ENCODE peak calls at places on chromosomes 3 and 15, in seven cellular contexts. E is psoas muscle, Y is cardiac muscle cell, L is GM12865, D is heart left ventricle, U is transverse colon, J is glutamatergic neuron. R is an unnamed sample.

GRCh38 chr3:38346584-38347410 is at the start of gene XYLB:
- DNase-seq in E (peak), Y (peak), L (peak), D (peak), U (peak), J (peak), R (peak)

GRCh38 chr3:119893769-119894168 is 111.9 kb downstream of the NR1I2 start:
- DNase-seq in E (no peak), Y (no peak), L (no peak), D (no peak), U (no peak), J (no peak), R (no peak)

GRCh38 chr15:75436861-75437260 is 14.6 kb downstream of the SIN3A start:
- DNase-seq in E (no peak), Y (no peak), L (no peak), D (no peak), U (no peak), J (no peak), R (no peak)

GRCh38 chr15:62365795-62366442 is 200.8 kb upstream of the C2CD4B start:
- DNase-seq in E (no peak), Y (no peak), L (no peak), D (no peak), U (peak), J (no peak), R (no peak)

GRCh38 chr3:140152851-140153640 is 218.1 kb downstream of the CLSTN2 start:
- DNase-seq in E (no peak), Y (no peak), L (peak), D (peak), U (no peak), J (no peak), R (no peak)

GRCh38 chr15:28962851-28963710 is 77.3 kb downstream of the APBA2 start:
- DNase-seq in E (no peak), Y (no peak), L (peak), D (no peak), U (no peak), J (no peak), R (no peak)

GRCh38 chr15:83410532-83410931 is 36.6 kb upstream of the SH3GL3 start:
- DNase-seq in E (no peak), Y (no peak), L (no peak), D (no peak), U (no peak), J (no peak), R (no peak)

GRCh38 chr15:20280933-20281463 is 260.6 kb downstream of the GOLGA6L6 start:
- DNase-seq in E (no peak), Y (no peak), L (no peak), D (no peak), U (no peak), J (no peak), R (no peak)

GRCh38 chr15:39621210-39621609 is 40.3 kb downstream of the THBS1 start:
- DNase-seq in E (no peak), Y (no peak), L (no peak), D (no peak), U (no peak), J (no peak), R (no peak)

GRCh38 chr15:70856884-70857546 is 3.1 kb upstream of the LARP6 start:
- DNase-seq in E (peak), Y (no peak), L (no peak), D (peak), U (peak), J (no peak), R (no peak)

GRCh38 chr3:196757876-196758739 is 18.5 kb downstream of the PAK2 start:
- DNase-seq in E (no peak), Y (no peak), L (no peak), D (no peak), U (no peak), J (no peak), R (no peak)

GRCh38 chr3:177039875-177040274 is 157.4 kb downstream of the TBL1XR1 start:
- DNase-seq in E (no peak), Y (no peak), L (no peak), D (no peak), U (no peak), J (no peak), R (no peak)

GRCh38 chr15:96327155-96327741 is 3.3 kb upstream of the NR2F2 start:
- DNase-seq in E (no peak), Y (peak), L (peak), D (no peak), U (no peak), J (no peak), R (no peak)

GRCh38 chr3:73868688-73869315 is 244.1 kb upstream of the PDZRN3 start:
- DNase-seq in E (no peak), Y (peak), L (no peak), D (peak), U (peak), J (peak), R (peak)

GRCh38 chr3:127820871-127821853 is 1.2 kb downstream of the MGLL start:
- DNase-seq in E (peak), Y (no peak), L (peak), D (peak), U (peak), J (no peak), R (no peak)

GRCh38 chr3:100120022-100120421 is 5.7 kb upstream of the FILIP1L start:
- DNase-seq in E (no peak), Y (no peak), L (no peak), D (no peak), U (no peak), J (no peak), R (no peak)

GRCh38 chr3:137764001-137764433 is at the start of gene SOX14:
- DNase-seq in E (no peak), Y (peak), L (no peak), D (no peak), U (peak), J (peak), R (no peak)

GRCh38 chr3:111862974-111863373 is 3.9 kb downstream of the PHLDB2 start:
- DNase-seq in E (no peak), Y (no peak), L (no peak), D (no peak), U (no peak), J (no peak), R (no peak)

GRCh38 chr15:85706779-85707518 is 87.8 kb downstream of the KLHL25 start:
- DNase-seq in E (no peak), Y (no peak), L (peak), D (peak), U (peak), J (no peak), R (no peak)
- TF ChIP-seq CTCF in E (no peak), Y (no peak), L (no peak), D (no peak), U (no peak), J (no peak), R (no peak)

GRCh38 chr3:32836601-32837000 is 18.8 kb downstream of the TRIM71 start:
- DNase-seq in E (no peak), Y (no peak), L (no peak), D (no peak), U (no peak), J (no peak), R (no peak)

GRCh38 chr3:32839714-32840085 is 21.9 kb downstream of the TRIM71 start:
- DNase-seq in E (no peak), Y (no peak), L (no peak), D (no peak), U (no peak), J (no peak), R (no peak)

GRCh38 chr3:32835943-32836342 is 18.1 kb downstream of the TRIM71 start:
- DNase-seq in E (no peak), Y (no peak), L (no peak), D (no peak), U (no peak), J (peak), R (no peak)

GRCh38 chr3:32837789-32838188 is 20.0 kb downstream of the TRIM71 start:
- DNase-seq in E (no peak), Y (no peak), L (no peak), D (no peak), U (no peak), J (no peak), R (no peak)

GRCh38 chr3:32837366-32837765 is 19.6 kb downstream of the TRIM71 start:
- DNase-seq in E (no peak), Y (no peak), L (no peak), D (no peak), U (no peak), J (no peak), R (no peak)
- TF ChIP-seq CTCF in E (no peak), Y (no peak), L (no peak), D (no peak), U (no peak), J (no peak), R (no peak)

GRCh38 chr3:3800685-3801509 is 1.7 kb downstream of the LRRN1 start:
- DNase-seq in E (peak), Y (peak), L (no peak), D (peak), U (no peak), J (peak), R (peak)

GRCh38 chr3:3800076-3800448 is 831 bp downstream of the LRRN1 start:
- DNase-seq in E (peak), Y (peak), L (no peak), D (peak), U (no peak), J (peak), R (peak)

GRCh38 chr3:3799173-3800075 is at the start of gene LRRN1:
- DNase-seq in E (peak), Y (peak), L (peak), D (peak), U (peak), J (peak), R (peak)

GRCh38 chr3:3801510-3801841 is 2.2 kb downstream of the LRRN1 start:
- DNase-seq in E (no peak), Y (no peak), L (no peak), D (no peak), U (no peak), J (no peak), R (peak)

GRCh38 chr3:3802021-3802420 is 2.8 kb downstream of the LRRN1 start:
- DNase-seq in E (peak), Y (peak), L (no peak), D (no peak), U (no peak), J (peak), R (peak)
- TF ChIP-seq CTCF in E (no peak), Y (no peak), L (no peak), D (no peak), U (no peak), J (no peak), R (no peak)

DNA sequence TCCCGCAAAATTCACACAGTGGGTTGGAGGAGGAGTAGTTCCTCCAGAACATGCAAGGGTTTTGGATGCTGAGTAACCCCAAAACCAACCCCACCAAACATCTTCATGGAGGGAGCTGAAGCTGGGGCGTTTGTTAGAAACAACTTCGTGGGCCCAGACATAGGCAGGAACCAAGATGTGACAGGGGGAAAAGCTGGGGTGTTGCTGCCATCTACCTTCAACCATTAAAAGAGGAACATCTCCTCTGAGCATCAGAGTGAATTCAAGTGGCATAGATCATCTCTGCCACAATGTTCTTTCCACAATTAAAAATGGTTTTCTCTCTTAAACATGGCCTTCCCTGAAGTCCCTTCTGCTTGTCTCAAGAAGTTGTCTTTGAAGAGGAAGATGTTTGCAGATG is 20.5 kb downstream of the SIDT1 start:
- DNase-seq in E (no peak), Y (no peak), L (peak), D (no peak), U (no peak), J (no peak), R (no peak)
- TF ChIP-seq CTCF in E (no peak), Y (no peak), L (peak), D (no peak), U (no peak), J (no peak), R (no peak)